ENCODE peak calls at places on chromosomes 4 and X, in six cellular contexts. S, W, B, N, A and L are unnamed samples.

GRCh38 chrX:109732319-109732779 is 708 bp downstream of the ACSL4 start:
- DNase-seq in W (no peak), S (no peak), A (peak; percentile 72), B (no peak), N (no peak), L (peak; percentile 22)

GRCh38 chrX:9745417-9746115 is 20.1 kb downstream of the GPR143 start:
- DNase-seq in N (no peak), A (peak; percentile 31), B (no peak), S (no peak), W (no peak), L (no peak)

GRCh38 chr4:84482564-84483563 is 16.2 kb downstream of the NKX6-1 start:
- DNase-seq in A (no peak), S (no peak), N (peak; percentile 55), B (no peak), W (no peak), L (no peak)

GRCh38 chrX:42079968-42080367 is 156.6 kb upstream of the CASK start:
- DNase-seq in B (no peak), N (no peak), S (no peak), A (peak; percentile 38), W (no peak), L (no peak)

GRCh38 chrX:53241558-53241957 is 16.6 kb upstream of the KDM5C start:
- DNase-seq in B (no peak), S (no peak), W (no peak), A (no peak), N (no peak), L (no peak)

GRCh38 chr4:122874194-122874593 is 47.6 kb downstream of the FGF2 start:
- DNase-seq in W (no peak), N (no peak), S (no peak), A (peak; percentile 88), B (no peak), L (no peak)

GRCh38 chr4:6076391-6076790 is 58.2 kb upstream of the C4orf50 start:
- DNase-seq in B (no peak), A (no peak), W (no peak), S (no peak), N (no peak), L (no peak)

GRCh38 chrX:23785564-23785963 is 2.6 kb downstream of the SAT1 start:
- DNase-seq in B (no peak), W (no peak), A (no peak), N (no peak), S (no peak), L (no peak)

GRCh38 chrX:106728337-106728736 is 1.8 kb downstream of the RNF128 start:
- DNase-seq in S (no peak), W (no peak), A (no peak), B (no peak), N (no peak), L (no peak)

GRCh38 chrX:9662148-9662547 is 103.5 kb downstream of the GPR143 start:
- DNase-seq in W (no peak), S (no peak), N (no peak), A (peak; percentile 79), B (peak; percentile 36), L (no peak)

GRCh38 chrX:153226344-153227190 is 47.5 kb downstream of the MAGEA1 start:
- DNase-seq in W (peak; percentile 17), N (no peak), B (peak; percentile 27), A (peak; percentile 36), S (peak; percentile 91), L (no peak)

GRCh38 chr4:14742054-14742453 is 260.2 kb upstream of the CPEB2 start:
- DNase-seq in A (no peak), S (no peak), W (no peak), B (no peak), N (no peak), L (no peak)

GRCh38 chrX:107729558-107730297 is 45.9 kb downstream of the TSC22D3 start:
- DNase-seq in B (no peak), A (no peak), W (peak; percentile 49), S (no peak), N (peak; percentile 62), L (no peak)

GRCh38 chrX:6095469-6095868 is 133.2 kb downstream of the NLGN4X start:
- DNase-seq in N (no peak), W (no peak), A (no peak), B (no peak), S (no peak), L (no peak)
- H3K4me3 ChIP-seq in N (no peak overlapping the region), W (no peak overlapping the region), A (no peak overlapping the region), B (no peak overlapping the region), S (no peak overlapping the region), L (no peak overlapping the region)

GRCh38 chr4:143083811-143084472 is 100.8 kb upstream of the USP38 start:
- DNase-seq in B (no peak), N (no peak), S (no peak), A (no peak), W (no peak), L (no peak)
- H3K4me3 ChIP-seq in B (no peak overlapping the region), N (no peak overlapping the region), S (no peak overlapping the region), A (no peak overlapping the region), W (no peak overlapping the region), L (no peak overlapping the region)

DNA sequence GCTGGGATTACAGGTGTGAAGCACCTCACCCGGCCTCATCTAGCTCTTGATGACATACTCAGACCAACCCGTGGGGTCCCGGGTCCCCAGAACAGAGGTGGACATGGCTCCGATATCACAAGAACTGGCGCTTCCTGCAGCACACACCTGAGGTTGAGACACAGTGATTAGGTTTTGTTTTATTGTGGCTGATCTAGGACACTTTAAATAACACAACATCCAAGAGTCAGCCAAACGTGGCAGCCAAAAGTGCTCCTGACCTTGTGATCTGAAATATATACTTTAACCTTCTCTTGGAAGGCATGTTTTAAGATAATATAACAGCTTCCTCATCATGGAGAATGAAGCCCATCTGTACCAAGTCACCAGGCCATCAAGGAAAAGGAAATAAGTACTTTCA is 198.9 kb downstream of the DHRSX start:
- DNase-seq in N (no peak), W (no peak), A (no peak), S (no peak), B (no peak), L (no peak)
- H3K4me3 ChIP-seq in N (no peak overlapping the region), W (no peak overlapping the region), A (no peak overlapping the region), S (no peak overlapping the region), B (no peak overlapping the region), L (no peak overlapping the region)

GRCh38 chr4:119131160-119131559 is 4.5 kb upstream of the MYOZ2 start:
- DNase-seq in B (no peak), N (no peak), A (no peak), S (no peak), W (no peak), L (no peak)

GRCh38 chr4:119128125-119128524 is 7.5 kb upstream of the MYOZ2 start:
- DNase-seq in S (no peak), B (no peak), N (no peak), A (no peak), W (no peak), L (no peak)

GRCh38 chr4:119135721-119136121 is at the start of gene MYOZ2:
- DNase-seq in B (no peak), W (no peak), S (no peak), N (no peak), A (peak; percentile 41), L (no peak)

GRCh38 chr4:119130365-119131065 is 5.1 kb upstream of the MYOZ2 start:
- DNase-seq in B (no peak), A (no peak), S (no peak), W (no peak), N (no peak), L (no peak)

GRCh38 chr4:119132306-119132705 is 3.3 kb upstream of the MYOZ2 start:
- DNase-seq in W (peak; percentile 16), N (no peak), S (no peak), A (peak; percentile 27), B (no peak), L (no peak)
- H3K4me3 ChIP-seq in W (no peak overlapping the region), N (no peak overlapping the region), S (no peak overlapping the region), A (no peak overlapping the region), B (no peak overlapping the region), L (no peak overlapping the region)

DNA sequence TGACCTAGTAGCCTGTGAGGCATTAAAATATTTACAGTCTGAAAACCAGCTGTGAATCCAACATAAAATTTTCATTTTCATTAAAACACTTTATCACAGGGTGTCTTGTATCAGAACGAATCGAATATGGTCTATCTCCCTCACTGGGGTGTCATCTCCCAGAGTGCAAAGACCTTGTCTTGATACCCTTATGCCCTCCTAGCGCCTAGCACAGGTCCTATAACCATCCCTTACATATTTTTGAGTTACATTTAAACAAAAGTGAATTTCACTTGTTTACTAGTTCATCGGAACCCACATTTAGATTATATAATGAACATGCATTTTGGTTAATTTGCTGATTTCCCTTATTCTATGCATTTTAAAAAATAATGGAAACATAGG is 14.0 kb downstream of the DIPK2B start:
- DNase-seq in W (no peak), A (no peak), S (no peak), B (no peak), N (no peak), L (no peak)
- H3K4me3 ChIP-seq in W (no peak overlapping the region), A (no peak overlapping the region), S (no peak overlapping the region), B (no peak overlapping the region), N (no peak overlapping the region), L (no peak overlapping the region)

DNA sequence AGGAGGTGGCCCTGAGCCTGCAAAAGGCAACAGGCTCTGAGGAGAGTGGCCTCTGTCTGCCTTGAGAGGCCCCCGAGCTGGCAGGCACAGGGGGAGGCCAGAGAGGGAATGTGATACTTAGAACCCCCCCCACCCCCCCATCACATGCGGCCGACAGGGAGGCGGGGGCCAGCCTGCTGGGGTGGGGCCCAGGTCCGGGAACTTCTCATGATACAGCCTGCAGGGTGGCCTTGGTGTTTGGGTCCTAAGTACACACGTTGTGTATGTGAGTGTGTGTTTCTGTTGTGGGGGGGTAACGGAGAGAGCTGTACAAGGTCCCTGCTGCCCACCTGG is 19.7 kb downstream of the SH3BP2 start:
- DNase-seq in A (no peak), N (no peak), B (no peak), W (no peak), S (no peak), L (no peak)
- H3K4me3 ChIP-seq in A (no peak overlapping the region), N (no peak overlapping the region), B (peak overlapping the region; percentile 61), W (peak overlapping the region; percentile 3), S (peak overlapping the region; percentile 31), L (peak overlapping the region; percentile 85)

GRCh38 chr4:186033027-186033426 is 35.9 kb upstream of the TLR3 start:
- DNase-seq in W (no peak), A (no peak), B (no peak), S (no peak), N (no peak), L (no peak)

GRCh38 chr4:186030795-186031194 is 38.2 kb upstream of the TLR3 start:
- DNase-seq in S (no peak), N (no peak), B (no peak), W (no peak), A (no peak), L (no peak)

GRCh38 chr4:186027405-186027804 is 41.6 kb upstream of the TLR3 start:
- DNase-seq in A (no peak), B (no peak), S (no peak), W (no peak), N (no peak), L (no peak)

GRCh38 chr4:186032259-186032658 is 36.7 kb upstream of the TLR3 start:
- DNase-seq in S (no peak), A (peak; percentile 12), B (no peak), N (no peak), W (no peak), L (no peak)

GRCh38 chr4:186029731-186030421 is 39.1 kb upstream of the TLR3 start:
- DNase-seq in N (peak; percentile 85), A (peak; percentile 72), W (peak; percentile 79), B (no peak), S (peak; percentile 80), L (no peak)
- H3K4me3 ChIP-seq in N (no peak overlapping the region), A (no peak overlapping the region), W (no peak overlapping the region), B (no peak overlapping the region), S (peak overlapping the region; percentile 10), L (no peak overlapping the region)

GRCh38 chr4:182807841-182808548 is 109.2 kb downstream of the DCTD start:
- DNase-seq in A (no peak), S (no peak), N (peak; percentile 67), W (no peak), B (no peak), L (no peak)
- H3K4me3 ChIP-seq in A (no peak overlapping the region), S (no peak overlapping the region), N (no peak overlapping the region), W (no peak overlapping the region), B (no peak overlapping the region), L (no peak overlapping the region)